ENCODE peak calls at places on chromosomes 2 and 18, in four cellular contexts. D is glomerular endothelial cell; S is stimulated activated CD4-positive, alpha-beta T cell treated with anti-CD3 and anti-CD28 coated beads, Interleukin-12 subunit alpha, Interleukin-12 subunit beta, amount 100 ng/mL, for 4 hours; C is stimulated activated naive CD4-positive, alpha-beta T cell. O is an unnamed sample.

GRCh38 chr2:142112648-142113278 is 18.1 kb downstream of the LRP1B start:
- DNase-seq in D (peak; percentile 72), S (no peak), C (no peak), O (no peak)

GRCh38 chr2:146239392-146240135 is 1605.3 kb upstream of the ACVR2A start:
- DNase-seq in D (no peak), S (no peak), C (no peak), O (no peak)

GRCh38 chr18:68779169-68779568 is 18.7 kb upstream of the CCDC102B start:
- DNase-seq in D (no peak), S (no peak), C (no peak), O (no peak)

GRCh38 chr2:219636941-219637841 is 9.8 kb downstream of the SLC4A3 start:
- DNase-seq in D (no peak), S (no peak), C (no peak), O (no peak)

GRCh38 chr18:12744103-12744502 is 41.3 kb downstream of the PSMG2 start:
- DNase-seq in D (peak; percentile 47), S (no peak), C (no peak), O (peak; percentile 70)

GRCh38 chr2:42808301-42808700 is 15.9 kb upstream of the HAAO start:
- DNase-seq in D (no peak), S (no peak), C (no peak), O (no peak)

GRCh38 chr2:20250436-20250835 is 25.5 kb upstream of the SDC1 start:
- DNase-seq in D (no peak), S (no peak), C (no peak), O (no peak)

GRCh38 chr2:11532434-11533055 is 1.3 kb upstream of the GREB1 start:
- DNase-seq in D (no peak), S (no peak), C (no peak), O (no peak)

GRCh38 chr18:13545955-13546354 is 180.4 kb downstream of the FAM210A start:
- DNase-seq in D (no peak), S (no peak), C (no peak), O (no peak)

GRCh38 chr2:143476421-143477084 is 347.3 kb downstream of the ARHGAP15 start:
- DNase-seq in D (no peak), S (no peak), C (no peak), O (no peak)

GRCh38 chr2:9800639-9800974 is 42.7 kb upstream of the TAF1B start:
- DNase-seq in D (no peak), S (no peak), C (no peak), O (no peak)

GRCh38 chr2:143371616-143372015 is 242.4 kb downstream of the ARHGAP15 start:
- DNase-seq in D (no peak), S (no peak), C (no peak), O (no peak)